ENCODE peak calls at places on chromosomes 6 and 20, in seven cellular contexts. H, X, S, I, A, E and R are unnamed samples.

GRCh38 chr20:24608926-24609667 is 139.7 kb downstream of the SYNDIG1 start:
- DNase-seq in H (no peak), X (no peak), I (peak; percentile 54), A (no peak), E (no peak), S (no peak), R (no peak)

GRCh38 chr6:150680510-150680909 is 80.8 kb downstream of the PLEKHG1 start:
- DNase-seq in H (no peak), A (no peak), E (no peak), S (no peak), I (no peak), X (no peak), R (no peak)

GRCh38 chr6:25359191-25359861 is 80.2 kb downstream of the CARMIL1 start:
- DNase-seq in X (no peak), H (no peak), A (no peak), E (peak; percentile 33), I (no peak), S (peak; percentile 22), R (no peak)

GRCh38 chr6:118764766-118765165 is 113.4 kb upstream of the CEP85L start:
- DNase-seq in S (no peak), H (no peak), I (peak; percentile 6), E (no peak), A (no peak), X (no peak), R (no peak)

GRCh38 chr6:107656381-107656780 is 166.5 kb downstream of the SOBP start:
- DNase-seq in X (no peak), S (no peak), A (no peak), H (no peak), E (no peak), I (no peak), R (no peak)

GRCh38 chr20:7714549-7714948 is 225.7 kb downstream of the HAO1 start:
- DNase-seq in E (peak; percentile 13), I (no peak), H (no peak), S (no peak), A (no peak), X (no peak), R (no peak)

GRCh38 chr6:71544028-71544427 is 255.4 kb downstream of the OGFRL1 start:
- DNase-seq in E (peak; percentile 54), A (no peak), S (no peak), I (no peak), X (no peak), H (no peak), R (no peak)

GRCh38 chr6:97053643-97054411 is 129.3 kb downstream of the KLHL32 start:
- DNase-seq in I (no peak), E (peak; percentile 40), S (no peak), A (no peak), H (no peak), X (no peak), R (no peak)

GRCh38 chr6:35318200-35318844 is 20.7 kb downstream of the DEF6 start:
- DNase-seq in H (peak; percentile 77), E (peak; percentile 95), A (peak; percentile 88), X (no peak), S (no peak), I (peak; percentile 85), R (peak; percentile 71)

GRCh38 chr6:4936681-4937041 is 67.2 kb downstream of the RPP40 start:
- DNase-seq in H (peak; percentile 72), E (peak; percentile 57), X (no peak), S (no peak), A (no peak), I (no peak), R (no peak)

GRCh38 chr6:33895988-33896387 is 92.2 kb upstream of the MLN start:
- DNase-seq in A (no peak), I (no peak), S (no peak), X (no peak), E (no peak), H (no peak), R (no peak)

GRCh38 chr20:6402026-6402425 is 279.2 kb upstream of the FERMT1 start:
- DNase-seq in E (no peak), I (no peak), S (no peak), A (no peak), X (no peak), H (no peak), R (no peak)

GRCh38 chr20:47606414-47607207 is 104.9 kb downstream of the NCOA3 start:
- DNase-seq in S (no peak), A (no peak), E (no peak), H (no peak), X (no peak), I (no peak), R (no peak)

GRCh38 chr20:57959018-57959417 is 249.2 kb upstream of the PMEPA1 start:
- DNase-seq in H (no peak), I (no peak), S (no peak), X (no peak), E (no peak), A (no peak), R (peak; percentile 81)

GRCh38 chr6:167856474-167856873 is 29.8 kb downstream of the AFDN start:
- DNase-seq in H (no peak), X (no peak), A (no peak), I (no peak), E (no peak), S (no peak), R (no peak)

GRCh38 chr6:15436451-15436850 is 190.6 kb downstream of the JARID2 start:
- DNase-seq in I (no peak), E (no peak), S (no peak), H (no peak), A (no peak), X (no peak), R (no peak)

GRCh38 chr6:3139090-3139903 is 18.0 kb downstream of the TUBB2A start:
- DNase-seq in E (no peak), X (no peak), H (no peak), A (peak; percentile 79), I (no peak), S (no peak), R (peak; percentile 85)

GRCh38 chr6:21500894-21501293 is 92.7 kb upstream of the SOX4 start:
- DNase-seq in S (no peak), E (no peak), A (peak; percentile 60), H (no peak), X (no peak), I (no peak), R (no peak)

GRCh38 chr6:104126621-104127020 is 733.1 kb downstream of the HACE1 start:
- DNase-seq in S (no peak), A (no peak), E (peak; percentile 64), I (no peak), H (no peak), X (no peak), R (no peak)

GRCh38 chr20:14055127-14055742 is 59.9 kb downstream of the MACROD2 start:
- DNase-seq in E (peak; percentile 85), H (peak; percentile 15), A (no peak), S (peak; percentile 74), X (peak; percentile 51), I (no peak), R (peak; percentile 55)

GRCh38 chr6:128242765-128243403 is 277.5 kb downstream of the PTPRK start:
- DNase-seq in I (no peak), X (no peak), E (no peak), A (no peak), S (no peak), H (no peak), R (no peak)

GRCh38 chr20:54122189-54122588 is 51.6 kb downstream of the CYP24A1 start:
- DNase-seq in S (no peak), X (no peak), E (no peak), H (no peak), I (no peak), A (no peak), R (no peak)

GRCh38 chr20:16615199-16615598 is 42.0 kb upstream of the KIF16B start:
- DNase-seq in S (peak; percentile 53), E (peak; percentile 5), A (peak; percentile 15), H (no peak), I (no peak), X (no peak), R (no peak)

GRCh38 chr20:46564241-46564957 is 13.9 kb upstream of the OCSTAMP start:
- DNase-seq in H (no peak), S (no peak), E (no peak), X (no peak), A (no peak), I (no peak), R (no peak)

GRCh38 chr6:161226005-161226964 is 47.6 kb downstream of the AGPAT4 start:
- DNase-seq in S (no peak), E (no peak), A (no peak), H (peak; percentile 93), X (no peak), I (no peak), R (no peak)

GRCh38 chr20:6673071-6673470 is 94.4 kb upstream of the BMP2 start:
- DNase-seq in E (no peak), A (no peak), S (no peak), X (no peak), I (no peak), H (no peak), R (no peak)

DNA sequence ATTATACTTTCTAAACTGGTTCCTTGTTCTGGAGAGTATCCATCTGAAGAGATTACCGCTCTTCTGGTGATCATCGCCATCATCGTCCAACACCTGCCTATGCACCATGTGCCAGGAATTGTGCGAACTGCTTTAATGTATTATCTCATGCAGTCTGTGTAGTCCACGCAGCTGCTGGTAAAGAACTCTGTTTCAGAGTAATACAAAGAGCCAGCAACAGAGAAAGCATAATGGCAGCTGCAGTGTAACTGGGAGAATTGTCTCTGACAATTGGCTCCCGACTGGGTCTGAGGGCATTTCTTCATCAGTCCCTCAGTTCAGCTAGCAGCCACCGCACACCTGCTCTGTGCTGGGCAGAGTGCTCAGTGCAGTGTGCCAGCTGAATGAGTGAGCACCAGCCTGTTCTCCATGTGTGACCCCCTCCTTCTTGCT is 383.4 kb downstream of the GRIK2 start:
- DNase-seq in X (no peak), H (no peak), E (no peak), A (no peak), I (no peak), S (no peak), R (no peak)
- H3K27ac ChIP-seq in X (no peak overlapping the region), H (no peak overlapping the region), E (no peak overlapping the region), A (no peak overlapping the region), I (no peak overlapping the region), S (no peak overlapping the region), R (no peak overlapping the region)

DNA sequence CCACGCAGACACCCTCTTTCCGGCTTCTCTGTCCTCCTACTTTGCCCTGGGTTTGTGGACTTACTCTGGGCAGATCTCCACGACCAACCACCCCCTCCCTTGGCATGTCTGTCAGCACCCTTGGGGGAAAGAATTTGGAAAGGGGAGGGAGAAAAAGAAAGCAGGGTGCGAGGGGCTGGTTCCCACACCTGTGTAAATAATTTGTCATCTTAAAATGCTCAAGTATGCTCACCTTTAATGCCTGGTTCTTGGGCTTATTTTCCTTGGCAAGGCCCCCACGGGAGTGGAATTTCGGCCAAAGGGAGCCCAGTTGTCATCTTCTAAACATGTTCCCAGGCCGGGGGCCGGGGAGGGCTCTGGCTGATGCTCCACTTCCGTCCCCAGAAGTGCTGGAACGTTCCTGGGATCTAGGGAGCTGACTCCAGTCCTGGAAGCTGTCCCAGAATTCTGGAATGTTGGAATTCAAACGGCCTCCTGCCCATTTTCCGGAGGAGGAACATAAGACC is 122.1 kb downstream of the CEBPB start:
- DNase-seq in H (no peak), E (no peak), A (peak; percentile 62), S (no peak), I (no peak), X (no peak), R (peak; percentile 88)
- TF ChIP-seq POLR2AphosphoS5 in H (no peak), E (no peak), A (peak; percentile 64), S (no peak), I (peak; percentile 70), X (peak; percentile 46), R (peak; percentile 88)

GRCh38 chr20:19993937-19994667 is 23.1 kb upstream of the NAA20 start:
- DNase-seq in E (no peak), I (no peak), X (no peak), H (no peak), A (no peak), S (no peak), R (no peak)
- H3K27ac ChIP-seq in E (no peak overlapping the region), I (peak overlapping the region; percentile 87), X (peak overlapping the region; percentile 99), H (no peak overlapping the region), A (peak overlapping the region; percentile 84), S (peak overlapping the region; percentile 94), R (peak overlapping the region; percentile 59)

GRCh38 chr6:12422848-12423247 is 132.7 kb downstream of the EDN1 start:
- DNase-seq in S (no peak), X (no peak), H (no peak), A (no peak), I (no peak), E (no peak), R (no peak)
- TF ChIP-seq POLR2AphosphoS5 in S (no peak), X (no peak), H (no peak), A (no peak), I (no peak), E (no peak), R (no peak)